ENCODE peak calls at places on chromosome 20, in four cellular contexts. I is T-helper 17 cell, S is NCI-H1105, N is fibroblast of mammary gland. V is an unnamed sample.

GRCh38 chr20:7708112-7708511 is 232.1 kb downstream of the HAO1 start:
- DNase-seq in I (no peak), S (no peak), N (no peak), V (no peak)

GRCh38 chr20:43766395-43766794 is 39.6 kb upstream of the GTSF1L start:
- DNase-seq in I (no peak), S (no peak), N (no peak), V (no peak)

GRCh38 chr20:50690979-50691584 is at the start of gene RIPOR3:
- DNase-seq in I (no peak), S (no peak), N (peak), V (no peak)

GRCh38 chr20:49684335-49684997 is 29.2 kb downstream of the B4GALT5 start:
- DNase-seq in I (no peak), S (no peak), N (no peak), V (no peak)

GRCh38 chr20:12061471-12061870 is 143.8 kb downstream of the BTBD3 start:
- DNase-seq in I (no peak), S (no peak), N (peak), V (no peak)

GRCh38 chr20:18005990-18006364 is 37.2 kb downstream of the MGME1 start:
- DNase-seq in I (no peak), S (no peak), N (no peak), V (no peak)

GRCh38 chr20:49029203-49029602 is 16.9 kb upstream of the CSE1L start:
- DNase-seq in I (no peak), S (no peak), N (no peak), V (no peak)

GRCh38 chr20:49929142-49929494 is 7.1 kb upstream of the RNF114 start:
- DNase-seq in I (no peak), S (no peak), N (no peak), V (no peak)

GRCh38 chr20:59508729-59509128 is 95.6 kb upstream of the PHACTR3 start:
- DNase-seq in I (no peak), S (no peak), N (no peak), V (no peak)

GRCh38 chr20:21125072-21125848 is 622 bp upstream of the KIZ start:
- DNase-seq in I (no peak), S (peak), N (peak), V (no peak)

GRCh38 chr20:8912731-8913130 is 156.2 kb upstream of the PLCB4 start:
- DNase-seq in I (no peak), S (no peak), N (no peak), V (no peak)

GRCh38 chr20:51862796-51863195 is 60.5 kb upstream of the SALL4 start:
- DNase-seq in I (no peak), S (no peak), N (no peak), V (no peak)

GRCh38 chr20:52676282-52676995 is 295.7 kb upstream of the TSHZ2 start:
- DNase-seq in I (no peak), S (no peak), N (no peak), V (no peak)

GRCh38 chr20:51434556-51435256 is 107.8 kb downstream of the NFATC2 start:
- DNase-seq in I (no peak), S (no peak), N (peak), V (no peak)

GRCh38 chr20:43849496-43850197 is 65.0 kb upstream of the TOX2 start:
- DNase-seq in I (no peak), S (peak), N (peak), V (no peak)

GRCh38 chr20:44571367-44571766 is 11.0 kb upstream of the PKIG start:
- DNase-seq in I (no peak), S (no peak), N (no peak), V (no peak)

GRCh38 chr20:57211406-57211805 is 55.0 kb downstream of the BMP7 start:
- DNase-seq in I (no peak), S (no peak), N (no peak), V (no peak)

GRCh38 chr20:25277941-25278521 is 30.1 kb downstream of the PYGB start:
- DNase-seq in I (peak), S (no peak), N (no peak), V (no peak)

GRCh38 chr20:60806824-60807223 is 445.2 kb upstream of the CDH4 start:
- DNase-seq in I (no peak), S (no peak), N (no peak), V (no peak)

GRCh38 chr20:57323034-57323433 is 6.6 kb upstream of the SPO11 start:
- DNase-seq in I (no peak), S (no peak), N (peak), V (no peak)

GRCh38 chr20:25233016-25233772 is 14.7 kb upstream of the PYGB start:
- DNase-seq in I (no peak), S (no peak), N (peak), V (no peak)

GRCh38 chr20:29874476-29875202 is 1382.8 kb upstream of the DEFB115 start:
- DNase-seq in I (no peak), S (no peak), N (no peak), V (no peak)

GRCh38 chr20:10315138-10315537 is 96.5 kb downstream of the SNAP25 start:
- DNase-seq in I (no peak), S (no peak), N (no peak), V (no peak)

GRCh38 chr20:44032583-44033138 is 118.0 kb downstream of the TOX2 start:
- DNase-seq in I (no peak), S (no peak), N (no peak), V (no peak)

GRCh38 chr20:17916365-17916996 is 52.1 kb downstream of the SNX5 start:
- DNase-seq in I (no peak), S (no peak), N (no peak), V (no peak)

GRCh38 chr20:64101731-64102621 is 5.4 kb downstream of the NPBWR2 start:
- DNase-seq in I (peak), S (peak), N (no peak), V (peak)

GRCh38 chr20:1912056-1912455 is 16.8 kb downstream of the SIRPA start:
- DNase-seq in I (no peak), S (no peak), N (no peak), V (no peak)

GRCh38 chr20:47117789-47118188 is 223.1 kb downstream of the EYA2 start:
- DNase-seq in I (no peak), S (no peak), N (no peak), V (no peak)

GRCh38 chr20:33796263-33796906 is 14.8 kb upstream of the CHMP4B start:
- DNase-seq in I (no peak), S (peak), N (no peak), V (no peak)

GRCh38 chr20:53738039-53738944 is 144.7 kb upstream of the ZNF217 start:
- DNase-seq in I (no peak), S (peak), N (peak), V (no peak)

GRCh38 chr20:25606094-25606640 is 17.6 kb downstream of the NANP start:
- DNase-seq in I (no peak), S (no peak), N (no peak), V (no peak)

GRCh38 chr20:20060234-20060998 is 8.1 kb downstream of the CFAP61 start:
- DNase-seq in I (no peak), S (no peak), N (no peak), V (no peak)

GRCh38 chr20:61846741-61847419 is 218.8 kb downstream of the TAF4 start:
- DNase-seq in I (no peak), S (no peak), N (no peak), V (no peak)

GRCh38 chr20:38599410-38599882 is 2.2 kb upstream of the ARHGAP40 start:
- DNase-seq in I (no peak), S (no peak), N (no peak), V (no peak)